ENCODE peak calls at places on chromosomes 13 and 19, in four cellular contexts. C, G, P and W are unnamed samples.

GRCh38 chr19:33370783-33371182 is 2.7 kb upstream of the CEBPG start:
- DNase-seq in P (no peak), C (no peak), G (no peak), W (no peak)

GRCh38 chr13:28819748-28820098 is 416 bp upstream of the MTUS2 start:
- DNase-seq in G (peak), P (peak), C (peak), W (peak)

GRCh38 chr19:4086336-4086953 is 19.7 kb upstream of the ZBTB7A start:
- DNase-seq in C (no peak), G (no peak), P (no peak), W (no peak)

GRCh38 chr19:39413269-39413902 is 917 bp downstream of the PLEKHG2 start:
- DNase-seq in G (peak), P (peak), C (peak), W (peak)

GRCh38 chr19:55640577-55641375 is at the start of gene ZNF580:
- DNase-seq in G (peak), P (peak), C (peak), W (peak)

GRCh38 chr13:85930108-85930507 is 130.9 kb upstream of the SLITRK6 start:
- DNase-seq in G (no peak), C (no peak), P (no peak), W (no peak)

GRCh38 chr13:32650705-32651311 is 64.6 kb downstream of the PDS5B start:
- DNase-seq in P (peak), C (no peak), G (peak), W (peak)

GRCh38 chr13:25171517-25172302 is at the start of gene AMER2:
- DNase-seq in G (no peak), P (peak), C (no peak), W (peak)

GRCh38 chr13:97435794-97436193 is 1.8 kb downstream of the RAP2A start:
- DNase-seq in C (no peak), G (no peak), P (no peak), W (no peak)

GRCh38 chr19:33297401-33298145 is 4.8 kb downstream of the CEBPA start:
- DNase-seq in P (no peak), C (no peak), G (no peak), W (no peak)

GRCh38 chr13:93254775-93255174 is 28.2 kb downstream of the GPC6 start:
- DNase-seq in G (no peak), P (no peak), C (no peak), W (no peak)

GRCh38 chr13:31328549-31329229 is 128.9 kb downstream of the B3GLCT start:
- DNase-seq in P (no peak), G (no peak), C (no peak), W (no peak)

GRCh38 chr13:101065314-101065713 is 351.0 kb downstream of the NALCN start:
- DNase-seq in P (no peak), G (no peak), C (no peak), W (no peak)

GRCh38 chr13:98089246-98089645 is 53.6 kb upstream of the FARP1 start:
- DNase-seq in C (no peak), P (no peak), G (no peak), W (no peak)

GRCh38 chr19:45349430-45349941 is 8.9 kb downstream of the KLC3 start:
- DNase-seq in G (no peak), C (no peak), P (no peak), W (no peak)

GRCh38 chr13:99150575-99151370 is 49.9 kb upstream of the UBAC2 start:
- DNase-seq in G (peak), C (no peak), P (no peak), W (no peak)

GRCh38 chr19:48866692-48867091 is 1.7 kb downstream of the PLEKHA4 start:
- DNase-seq in G (no peak), C (no peak), P (no peak), W (peak)

GRCh38 chr13:42985312-42986175 is 6.5 kb downstream of the EPSTI1 start:
- DNase-seq in C (no peak), P (no peak), G (no peak), W (no peak)

GRCh38 chr13:33109801-33110200 is 93.6 kb downstream of the KL start:
- DNase-seq in C (no peak), P (no peak), G (no peak), W (peak)

GRCh38 chr13:37138169-37138568 is 32.7 kb upstream of the CSNK1A1L start:
- DNase-seq in P (no peak), C (no peak), G (no peak), W (no peak)
- TF ChIP-seq CTCF in P (no peak), C (no peak), G (no peak), W (no peak)

GRCh38 chr13:47962237-47962636 is 38.8 kb downstream of the SUCLA2 start:
- DNase-seq in P (no peak), C (no peak), G (no peak), W (no peak)

GRCh38 chr13:47959468-47960088 is 41.5 kb downstream of the SUCLA2 start:
- DNase-seq in P (no peak), G (no peak), C (no peak), W (no peak)

DNA sequence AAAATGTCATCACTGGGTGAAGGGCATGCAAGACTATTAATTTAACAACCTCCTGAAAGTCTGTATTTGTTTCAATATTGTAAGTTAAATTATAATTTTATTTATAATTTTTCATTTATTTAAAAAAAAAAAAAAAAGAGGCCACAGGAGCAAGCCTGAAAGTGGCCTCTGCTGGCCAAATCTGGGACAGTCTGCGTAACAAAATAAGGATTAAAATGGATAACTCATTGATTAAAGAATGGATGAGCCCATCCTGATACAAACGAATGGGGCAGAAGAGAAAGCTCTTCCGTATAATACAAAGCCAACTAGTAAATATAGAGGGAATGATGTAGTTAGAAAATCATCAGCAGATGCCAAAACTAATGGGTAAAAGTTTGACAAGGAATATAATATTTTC is 36.2 kb downstream of the SUCLA2 start:
- DNase-seq in G (no peak), C (no peak), P (no peak), W (no peak)
- TF ChIP-seq CTCF in G (no peak), C (no peak), P (no peak), W (no peak)

GRCh38 chr13:74883834-74884233 is 598.1 kb downstream of the TBC1D4 start:
- DNase-seq in C (no peak), P (no peak), G (no peak), W (no peak)
- TF ChIP-seq CTCF in C (no peak), P (no peak), G (no peak), W (no peak)

GRCh38 chr19:315811-316210 is 24.6 kb upstream of the PLPP2 start:
- DNase-seq in C (no peak), G (no peak), P (no peak), W (no peak)

GRCh38 chr19:313988-314815 is 23.0 kb upstream of the PLPP2 start:
- DNase-seq in P (no peak), G (no peak), C (no peak), W (no peak)

GRCh38 chr19:313169-313987 is 22.2 kb upstream of the PLPP2 start:
- DNase-seq in C (no peak), G (no peak), P (no peak), W (no peak)

GRCh38 chr19:318509-318774 is 26.2 kb downstream of the MIER2 start:
- DNase-seq in P (no peak), G (no peak), C (no peak), W (no peak)

GRCh38 chr19:317710-318508 is 26.7 kb downstream of the MIER2 start:
- DNase-seq in G (no peak), P (no peak), C (no peak), W (no peak)
- TF ChIP-seq CTCF in G (no peak), P (no peak), C (no peak), W (peak)